ENCODE peak calls at places on chromosomes 13 and 19, in ten cellular contexts. B is naive B cell; Y is NCI-H1417; X is tibial artery; J is COR-L47; W is CD4-positive, alpha-beta T cell; K is HEK293T; F is kidney glomerular epithelial cell; C is Right ventricle myocardium inferior; O is smooth muscle cell of the brain vasculature. V is an unnamed sample.
A peak's percentile ranks its signal among the peaks of the same experiment; 100 is the strongest.

GRCh38 chr19:811511-812048 is 10.2 kb downstream of the PLPPR3 start:
- DNase-seq in B (no peak), Y (no peak), X (no peak), J (no peak), W (no peak), K (no peak), F (no peak), C (no peak), O (no peak), V (no peak)

GRCh38 chr13:106182404-106182803 is 353.1 kb downstream of the EFNB2 start:
- DNase-seq in B (no peak), Y (no peak), X (no peak), J (no peak), W (no peak), K (no peak), F (peak; percentile 65), C (no peak), O (peak; percentile 36), V (peak; percentile 62)

GRCh38 chr19:19628499-19629134 is 597 bp upstream of the LPAR2 start:
- DNase-seq in B (peak; percentile 18), Y (peak; percentile 82), X (no peak), J (no peak), W (peak; percentile 44), K (no peak), F (peak; percentile 21), C (no peak), O (no peak), V (no peak)

GRCh38 chr13:110327036-110327790 is 20.1 kb downstream of the COL4A2 start:
- DNase-seq in B (no peak), Y (peak; percentile 53), X (peak; percentile 66), J (no peak), W (no peak), K (no peak), F (peak; percentile 96), C (no peak), O (no peak), V (no peak)

GRCh38 chr13:45055902-45056648 is 64.2 kb upstream of the GTF2F2 start:
- DNase-seq in B (no peak), Y (no peak), X (no peak), J (no peak), W (no peak), K (no peak), F (no peak), C (no peak), O (no peak), V (no peak)

GRCh38 chr13:29993716-29994488 is 143.5 kb upstream of the UBL3 start:
- DNase-seq in B (no peak), Y (no peak), X (no peak), J (no peak), W (no peak), K (no peak), F (no peak), C (no peak), O (peak; percentile 13), V (peak; percentile 39)

GRCh38 chr19:44845286-44845611 is 848 bp upstream of the NECTIN2 start:
- DNase-seq in B (no peak), Y (no peak), X (peak; percentile 80), J (no peak), W (no peak), K (no peak), F (no peak), C (no peak), O (no peak), V (no peak)

GRCh38 chr19:50835103-50835784 is 1.9 kb upstream of the KLK15 start:
- DNase-seq in B (no peak), Y (peak; percentile 80), X (no peak), J (no peak), W (no peak), K (no peak), F (no peak), C (no peak), O (no peak), V (no peak)

V was measured in BJ.